ENCODE peak calls at places on chromosomes 7 and 10, in ten cellular contexts. F is WTC11; Z is uterus; H is HFFc6; B is MCF 10A; N is lower lobe of right lung; U is MM.1S; D is activated CD8-positive, alpha-beta T cell treated with anti-CD3 and anti-CD28 coated beads for 36 hours; T is RWPE1; G is HepG2. R is an unnamed sample.

GRCh38 chr7:16712916-16713315 is 40.6 kb upstream of the TSPAN13 start:
- DNase-seq in H (peak), Z (no peak), G (no peak), D (no peak), B (no peak), T (no peak), N (no peak), U (no peak), F (no peak), R (no peak)

GRCh38 chr7:20998309-20998708 is 211.6 kb upstream of the SP8 start:
- DNase-seq in H (no peak), Z (no peak), T (peak), G (peak), N (no peak), U (no peak), D (no peak), B (peak), F (no peak), R (no peak)

GRCh38 chr7:47092331-47092730 is 489.6 kb downstream of the TNS3 start:
- DNase-seq in T (no peak), D (no peak), U (no peak), G (no peak), N (no peak), F (no peak), H (no peak), B (no peak), Z (no peak), R (no peak)

GRCh38 chr10:119608316-119609155 is 11.8 kb upstream of the TIAL1 start:
- DNase-seq in F (peak), D (peak), B (peak), N (peak), H (peak), U (no peak), T (peak), G (peak), Z (peak), R (no peak)

GRCh38 chr10:2108496-2108895 is 371.2 kb upstream of the ADARB2 start:
- DNase-seq in F (no peak), N (no peak), B (no peak), U (no peak), H (no peak), G (no peak), T (no peak), Z (no peak), D (no peak), R (no peak)

GRCh38 chr10:45354261-45354660 is 19.8 kb upstream of the ALOX5 start:
- DNase-seq in F (no peak), D (no peak), T (no peak), G (no peak), H (peak), Z (no peak), U (no peak), N (peak), B (no peak), R (no peak)

GRCh38 chr7:127807829-127808228 is 155.8 kb downstream of the SND1 start:
- DNase-seq in G (no peak), U (no peak), B (no peak), H (no peak), D (no peak), T (no peak), F (no peak), N (no peak), Z (no peak), R (no peak)

GRCh38 chr7:74401137-74401859 is 52.4 kb upstream of the GTF2IRD1 start:
- DNase-seq in N (peak), T (peak), Z (peak), F (peak), H (peak), G (peak), U (peak), D (peak), B (peak), R (peak)

GRCh38 chr7:20514364-20514763 is 101.1 kb upstream of the ABCB5 start:
- DNase-seq in Z (no peak), G (no peak), F (no peak), D (no peak), N (no peak), B (peak), T (peak), H (no peak), U (peak), R (no peak)

GRCh38 chr10:90175161-90175681 is 473.8 kb downstream of the KIF20B start:
- DNase-seq in B (peak), Z (no peak), H (no peak), T (peak), N (no peak), D (no peak), U (no peak), F (no peak), G (no peak), R (no peak)

GRCh38 chr10:119006451-119007210 is 22.9 kb upstream of the NANOS1 start:
- DNase-seq in G (peak), Z (peak), T (peak), D (no peak), F (no peak), H (peak), N (no peak), B (peak), U (no peak), R (peak)

GRCh38 chr10:124928084-124928483 is 13.8 kb upstream of the ZRANB1 start:
- DNase-seq in N (no peak), G (no peak), Z (no peak), H (no peak), D (no peak), U (no peak), T (no peak), B (no peak), F (no peak), R (no peak)

GRCh38 chr10:74645681-74646080 is 180.7 kb upstream of the KAT6B start:
- DNase-seq in N (no peak), U (no peak), Z (no peak), H (no peak), F (no peak), D (no peak), B (no peak), G (no peak), T (no peak), R (no peak)

GRCh38 chr7:129714514-129715063 is 103.1 kb downstream of the NRF1 start:
- DNase-seq in Z (no peak), N (no peak), D (no peak), G (no peak), U (no peak), H (no peak), B (no peak), T (no peak), F (no peak), R (no peak)

GRCh38 chr7:47683485-47683898 is 101.6 kb upstream of the TNS3 start:
- DNase-seq in U (no peak), B (no peak), N (no peak), F (no peak), D (no peak), T (no peak), H (no peak), Z (no peak), G (peak), R (no peak)

GRCh38 chr7:147052818-147053217 is 936.2 kb downstream of the CNTNAP2 start:
- DNase-seq in T (no peak), G (no peak), U (no peak), Z (no peak), F (no peak), H (no peak), N (no peak), D (no peak), B (no peak), R (no peak)

GRCh38 chr10:121442536-121442935 is 155.7 kb downstream of the FGFR2 start:
- DNase-seq in F (no peak), Z (no peak), T (no peak), U (no peak), N (no peak), G (no peak), H (no peak), D (no peak), B (no peak), R (no peak)

GRCh38 chr7:144826248-144826647 is 9.6 kb downstream of the TPK1 start:
- DNase-seq in D (no peak), B (no peak), Z (no peak), U (no peak), N (no peak), T (no peak), G (no peak), F (no peak), H (no peak), R (no peak)

GRCh38 chr10:6543431-6544005 is 36.6 kb downstream of the PRKCQ start:
- DNase-seq in N (no peak), B (no peak), U (peak), F (no peak), D (peak), G (no peak), Z (no peak), H (no peak), T (no peak), R (no peak)

GRCh38 chr10:67602268-67602950 is 93.6 kb downstream of the CTNNA3 start:
- DNase-seq in B (peak), N (no peak), U (no peak), G (no peak), Z (no peak), D (no peak), F (no peak), T (peak), H (peak), R (no peak)

GRCh38 chr10:50874723-50875122 is 10.7 kb downstream of the A1CF start:
- DNase-seq in N (no peak), Z (no peak), B (peak), G (no peak), D (no peak), H (no peak), T (peak), F (no peak), U (no peak), R (no peak)

GRCh38 chr7:92044940-92045339 is 89.3 kb downstream of the CYP51A1 start:
- DNase-seq in D (no peak), H (no peak), U (no peak), T (no peak), Z (no peak), N (no peak), B (no peak), F (no peak), G (no peak), R (no peak)

GRCh38 chr10:47361293-47361692 is 13.1 kb downstream of the RBP3 start:
- DNase-seq in D (peak), H (peak), Z (no peak), N (no peak), F (peak), G (peak), U (peak), T (peak), B (peak), R (no peak)

GRCh38 chr10:63862860-63863259 is 341.7 kb downstream of the REEP3 start:
- DNase-seq in F (no peak), T (no peak), Z (no peak), H (no peak), B (no peak), U (no peak), D (no peak), G (no peak), N (no peak), R (no peak)

GRCh38 chr7:84070101-84070500 is 124.5 kb downstream of the SEMA3A start:
- DNase-seq in G (no peak), T (no peak), B (no peak), Z (no peak), U (no peak), H (no peak), N (no peak), F (no peak), D (no peak), R (no peak)

GRCh38 chr10:89602919-89603318 is 42.1 kb downstream of the PANK1 start:
- DNase-seq in B (no peak), U (no peak), T (no peak), F (no peak), H (no peak), G (no peak), Z (no peak), D (no peak), N (no peak), R (no peak)

GRCh38 chr10:26524161-26524831 is 86.2 kb downstream of the APBB1IP start:
- DNase-seq in T (no peak), B (no peak), Z (no peak), N (no peak), G (no peak), D (no peak), U (no peak), H (no peak), F (no peak), R (no peak)

DNA sequence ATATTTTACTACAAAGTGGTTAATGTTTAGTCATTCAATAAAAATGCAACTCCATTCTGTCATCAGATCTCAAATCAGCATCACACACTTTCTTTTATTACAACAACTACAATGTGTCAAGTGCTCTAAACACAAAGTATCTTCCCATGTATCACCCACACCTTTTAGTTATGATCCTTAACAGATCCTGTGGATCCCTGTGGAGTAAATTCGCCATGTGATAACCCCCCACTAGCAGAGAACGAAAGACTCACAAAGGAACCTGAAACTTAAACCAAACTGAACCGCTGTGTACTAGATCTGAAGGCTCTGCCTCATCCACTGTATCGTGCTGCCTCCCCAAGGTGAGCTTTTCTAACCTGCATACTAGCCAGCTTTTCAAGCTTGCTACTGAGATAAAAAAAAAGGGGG is 1.8 kb downstream of the DPY19L1 start:
- DNase-seq in Z (no peak), D (peak), B (peak), F (no peak), G (peak), H (peak), T (peak), U (peak), N (no peak), R (no peak)
- TF ChIP-seq CTCF in Z (no peak), D (no peak), B (peak), F (no peak), G (peak), H (no peak), T (peak), U (peak), N (no peak), R (no peak)

DNA sequence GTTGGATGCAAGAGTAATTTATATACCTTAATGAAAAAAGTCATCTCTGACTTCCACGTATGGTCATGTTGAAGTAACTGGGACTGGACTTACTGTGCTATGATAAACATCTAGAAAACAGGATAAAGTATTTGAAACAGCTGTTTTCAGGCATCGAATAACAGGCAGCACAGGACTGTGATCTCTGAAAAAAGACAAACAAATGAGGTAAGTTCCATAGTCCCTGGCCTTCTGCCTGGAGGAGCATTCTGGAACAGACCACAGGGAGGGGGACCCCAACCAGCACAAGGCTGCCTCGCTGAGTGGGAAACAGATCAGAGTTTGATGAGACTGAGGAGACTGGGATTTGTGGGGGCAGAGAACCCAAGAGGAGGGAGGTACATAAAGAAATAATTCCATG is 89.1 kb upstream of the HABP2 start:
- DNase-seq in T (no peak), N (no peak), Z (no peak), B (no peak), G (peak), H (peak), F (no peak), D (no peak), U (no peak), R (no peak)
- TF ChIP-seq CTCF in T (no peak), N (no peak), Z (no peak), B (no peak), G (no peak), H (no peak), F (no peak), D (no peak), U (no peak), R (no peak)

GRCh38 chr7:35536396-35536826 is 158.5 kb downstream of the HERPUD2 start:
- DNase-seq in N (no peak), B (no peak), G (peak), F (no peak), H (no peak), Z (no peak), D (no peak), U (no peak), T (no peak), R (no peak)

GRCh38 chr7:35529713-35530112 is 165.2 kb downstream of the HERPUD2 start:
- DNase-seq in D (no peak), H (no peak), F (no peak), G (no peak), T (no peak), Z (no peak), N (no peak), B (no peak), U (no peak), R (no peak)

GRCh38 chr7:35530124-35531109 is 164.5 kb downstream of the HERPUD2 start:
- DNase-seq in B (no peak), H (no peak), N (no peak), G (no peak), D (no peak), F (no peak), U (no peak), T (no peak), Z (no peak), R (no peak)

GRCh38 chr7:35537067-35538023 is 157.6 kb downstream of the HERPUD2 start:
- DNase-seq in B (peak), N (peak), T (peak), F (peak), H (peak), U (peak), Z (peak), D (peak), G (peak), R (peak)

DNA sequence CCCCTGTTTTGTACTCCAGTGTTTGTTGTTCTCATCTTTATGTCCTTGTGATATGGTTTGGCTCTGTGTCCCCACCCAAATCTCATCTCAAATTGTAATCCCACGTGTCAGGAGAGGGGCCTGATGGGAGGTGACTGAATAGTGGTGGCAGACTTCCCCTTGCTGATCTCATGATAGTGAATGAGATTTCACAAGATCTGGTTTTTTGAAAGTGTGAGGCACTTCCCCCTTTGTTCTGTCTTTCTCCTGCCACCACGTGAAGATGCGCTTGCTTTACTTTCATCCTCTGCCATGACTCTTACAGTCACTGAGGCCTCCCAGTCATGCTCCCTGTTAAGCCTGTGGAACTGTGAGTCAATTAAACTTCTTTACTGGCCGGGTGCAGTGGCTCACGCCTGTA is 161.1 kb downstream of the HERPUD2 start:
- DNase-seq in B (no peak), N (no peak), Z (no peak), D (no peak), F (no peak), T (no peak), G (no peak), U (no peak), H (no peak), R (no peak)
- TF ChIP-seq CTCF in B (no peak), N (no peak), Z (no peak), D (no peak), F (no peak), T (no peak), G (no peak), U (no peak), H (no peak), R (no peak)

GRCh38 chr10:86197166-86197790 is 169.3 kb downstream of the GRID1 start:
- DNase-seq in U (no peak), H (no peak), Z (no peak), D (no peak), T (no peak), B (no peak), F (no peak), N (no peak), G (no peak), R (no peak)
- TF ChIP-seq CTCF in U (no peak), H (no peak), Z (no peak), D (no peak), T (no peak), B (no peak), F (no peak), N (no peak), G (no peak), R (no peak)

DNA sequence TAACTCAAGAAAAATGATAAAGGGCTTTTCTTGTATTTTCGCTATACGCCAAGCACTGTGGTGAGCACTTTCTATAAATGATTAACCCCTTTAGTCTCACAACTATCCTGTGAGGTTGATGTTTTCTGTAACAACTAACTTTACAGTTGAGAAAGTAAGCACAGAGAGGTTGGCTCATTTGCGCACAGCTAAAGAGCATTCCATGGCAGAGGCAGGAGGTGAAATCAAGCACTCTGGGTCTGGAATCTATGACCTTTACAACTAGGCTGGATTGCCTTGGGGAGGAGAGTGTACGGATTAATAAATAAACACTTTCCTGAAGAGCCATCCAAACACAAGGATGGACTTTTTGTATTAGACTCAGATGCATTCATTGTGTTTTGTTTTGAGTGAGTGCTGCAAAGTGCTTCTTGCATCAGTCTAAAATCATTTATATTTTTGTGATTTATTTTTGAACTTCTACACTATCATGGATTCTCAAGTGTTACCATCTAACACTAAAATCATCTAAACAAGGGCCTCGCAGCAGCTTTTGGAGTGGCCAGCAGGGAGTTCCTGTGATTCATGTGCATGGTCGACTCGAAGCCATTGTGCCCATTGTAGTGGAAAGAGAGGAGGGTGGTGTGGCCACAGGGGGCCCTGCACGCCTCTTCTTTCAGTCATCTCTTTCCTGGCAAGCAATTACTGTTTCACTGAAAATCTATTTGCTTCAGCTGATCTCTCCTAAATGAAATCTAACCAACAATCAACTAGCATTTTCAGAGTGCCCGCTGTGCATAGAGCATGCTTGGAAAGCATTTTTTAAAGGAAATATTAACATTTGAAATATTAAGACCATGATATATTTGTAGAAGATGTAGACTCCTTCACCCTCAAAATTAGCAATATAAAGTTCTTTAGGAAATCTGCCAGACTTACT is 633.4 kb upstream of the COBL start:
- DNase-seq in F (peak), N (no peak), B (no peak), U (no peak), H (no peak), G (no peak), Z (no peak), T (no peak), D (no peak), R (no peak)
- TF ChIP-seq CTCF in F (no peak), N (no peak), B (no peak), U (no peak), H (no peak), G (no peak), Z (no peak), T (no peak), D (no peak), R (no peak)

GRCh38 chr10:110391541-110391940 is 86.8 kb upstream of the SMNDC1 start:
- DNase-seq in F (no peak), D (no peak), U (no peak), Z (no peak), B (no peak), H (no peak), G (no peak), N (no peak), T (no peak), R (no peak)

GRCh38 chr10:110389250-110389649 is 84.5 kb upstream of the SMNDC1 start:
- DNase-seq in F (no peak), H (no peak), N (no peak), D (no peak), U (no peak), G (no peak), T (no peak), Z (no peak), B (no peak), R (no peak)

GRCh38 chr10:110387983-110388681 is 83.4 kb upstream of the SMNDC1 start:
- DNase-seq in T (no peak), F (no peak), D (peak), G (no peak), Z (no peak), H (peak), U (peak), B (no peak), N (no peak), R (no peak)

GRCh38 chr10:110387617-110387982 is 82.9 kb upstream of the SMNDC1 start:
- DNase-seq in U (no peak), B (no peak), H (no peak), T (no peak), Z (no peak), N (no peak), F (no peak), G (no peak), D (no peak), R (no peak)

GRCh38 chr10:110388682-110389052 is 83.9 kb upstream of the SMNDC1 start:
- DNase-seq in U (no peak), T (no peak), G (no peak), N (no peak), H (no peak), B (no peak), F (no peak), D (no peak), Z (no peak), R (no peak)
- TF ChIP-seq CTCF in U (no peak), T (no peak), G (peak), N (no peak), H (peak), B (no peak), F (no peak), D (no peak), Z (no peak), R (no peak)

GRCh38 chr7:100632951-100633717 is 8.2 kb downstream of the TFR2 start:
- DNase-seq in G (no peak), N (peak), Z (no peak), H (peak), D (peak), F (peak), B (no peak), T (peak), U (no peak), R (no peak)
- TF ChIP-seq CTCF in G (no peak), N (peak), Z (peak), H (peak), D (peak), F (no peak), B (no peak), T (peak), U (peak), R (peak)

GRCh38 chr7:151060416-151061234 is 1.2 kb downstream of the SLC4A2 start:
- DNase-seq in H (no peak), N (no peak), U (no peak), D (peak), T (peak), B (peak), Z (peak), F (no peak), G (peak), R (no peak)
- TF ChIP-seq CTCF in H (peak), N (no peak), U (no peak), D (no peak), T (no peak), B (no peak), Z (no peak), F (no peak), G (no peak), R (no peak)

R was measured in AG09319.